ENCODE peak calls at places on chromosomes 1 and 21, in four cellular contexts. Y is heart left ventricle, V is tibial artery, R is psoas muscle. S is an unnamed sample.

GRCh38 chr21:17780539-17780938 is 38.6 kb downstream of the C21orf91 start:
- DNase-seq in Y (no peak), V (no peak), R (no peak), S (no peak)

GRCh38 chr21:45466330-45467220 is 61.6 kb downstream of the COL18A1 start:
- DNase-seq in Y (peak), V (no peak), R (peak), S (no peak)

GRCh38 chr1:214637722-214638473 is 34.9 kb downstream of the CENPF start:
- DNase-seq in Y (no peak), V (no peak), R (no peak), S (peak)

GRCh38 chr21:16534408-16535099 is 804.8 kb downstream of the USP25 start:
- DNase-seq in Y (peak), V (peak), R (peak), S (no peak)

GRCh38 chr1:84759756-84760155 is 69.5 kb upstream of the SSX2IP start:
- DNase-seq in Y (no peak), V (no peak), R (no peak), S (no peak)

GRCh38 chr1:157040802-157041201 is 4.7 kb downstream of the ARHGEF11 start:
- DNase-seq in Y (no peak), V (no peak), R (no peak), S (no peak)

GRCh38 chr1:201882665-201883132 is 6.0 kb upstream of the SHISA4 start:
- DNase-seq in Y (no peak), V (no peak), R (no peak), S (peak)

GRCh38 chr1:6342031-6342430 is 51.5 kb downstream of the ACOT7 start:
- DNase-seq in Y (no peak), V (no peak), R (no peak), S (no peak)

GRCh38 chr1:183821309-183822080 is 16.6 kb downstream of the RGL1 start:
- DNase-seq in Y (no peak), V (no peak), R (no peak), S (no peak)

GRCh38 chr1:227397356-227397978 is 79.2 kb upstream of the CDC42BPA start:
- DNase-seq in Y (no peak), V (no peak), R (no peak), S (no peak)

GRCh38 chr1:15243275-15244043 is 3.6 kb upstream of the FHAD1 start:
- DNase-seq in Y (no peak), V (no peak), R (no peak), S (no peak)

GRCh38 chr1:15244813-15245212 is 2.2 kb upstream of the FHAD1 start:
- DNase-seq in Y (no peak), V (no peak), R (no peak), S (no peak)

GRCh38 chr1:15245593-15246325 is 1.3 kb upstream of the FHAD1 start:
- DNase-seq in Y (no peak), V (no peak), R (no peak), S (no peak)

GRCh38 chr1:15238789-15239188 is 8.2 kb upstream of the FHAD1 start:
- DNase-seq in Y (no peak), V (no peak), R (no peak), S (no peak)

DNA sequence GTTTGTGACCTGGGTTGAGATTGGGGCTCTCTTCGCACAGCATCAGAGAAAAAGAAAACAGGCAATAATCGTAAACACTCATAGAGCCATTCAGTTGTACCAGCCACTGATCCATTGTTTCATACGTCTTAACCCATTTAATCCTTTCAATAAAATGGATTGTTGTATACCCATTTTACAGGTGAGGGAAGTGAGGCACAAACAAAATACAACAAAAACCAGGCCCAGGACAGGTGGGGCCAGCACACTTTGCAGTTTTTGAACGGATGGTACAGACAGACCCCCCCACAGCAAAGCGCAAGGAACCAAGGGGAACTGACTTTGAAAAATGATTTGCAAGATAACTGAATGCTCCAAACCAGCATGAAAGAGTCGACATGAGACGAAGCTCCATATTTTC is 4.3 kb upstream of the FHAD1 start:
- DNase-seq in Y (no peak), V (no peak), R (no peak), S (no peak)
- H3K27ac ChIP-seq in Y (no peak), V (no peak), R (no peak), S (no peak)

GRCh38 chr1:149903836-149904491 is 4.6 kb downstream of the BOLA1 start:
- DNase-seq in Y (no peak), V (no peak), R (no peak), S (no peak)

GRCh38 chr1:149896589-149896988 is 2.8 kb upstream of the BOLA1 start:
- DNase-seq in Y (no peak), V (no peak), R (no peak), S (no peak)

GRCh38 chr1:149899460-149900284 is at the start of gene BOLA1:
- DNase-seq in Y (peak), V (peak), R (peak), S (peak)
- TF ChIP-seq CTCF in Y (no peak), V (no peak), R (no peak), S (no peak)

DNA sequence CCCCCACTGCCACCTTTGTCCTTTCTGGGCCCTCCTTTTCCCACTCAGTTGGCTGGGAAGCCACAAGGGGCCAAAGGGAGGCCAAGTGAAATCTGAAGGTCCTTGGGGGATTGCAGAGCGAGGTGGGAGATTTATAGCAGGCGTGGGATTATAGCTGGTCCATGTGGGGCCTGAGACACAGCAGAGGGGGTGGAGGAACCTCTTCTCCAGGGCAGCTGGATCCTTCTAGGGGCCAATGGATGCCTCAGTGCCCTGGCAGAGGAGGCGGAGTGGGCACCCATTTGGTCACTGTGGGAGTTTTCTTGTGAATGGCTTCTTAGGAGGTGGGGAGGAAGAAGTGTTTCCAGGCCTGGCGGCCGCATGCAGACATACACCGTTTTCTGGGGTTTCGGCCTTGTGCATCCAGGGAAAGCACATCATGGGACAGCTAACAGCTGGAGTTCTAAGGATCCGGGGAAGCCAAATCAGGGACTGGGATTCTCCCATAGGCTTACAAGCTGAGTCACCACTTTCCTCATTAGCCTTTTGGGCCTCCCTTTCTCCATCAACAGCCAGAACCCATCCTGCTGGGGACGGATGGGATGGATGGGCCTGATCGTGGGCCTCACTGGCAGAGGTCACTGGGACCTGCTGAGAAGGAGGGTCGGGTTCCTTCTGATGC is 76.5 kb downstream of the RHOU start:
- DNase-seq in Y (no peak), V (no peak), R (no peak), S (no peak)
- H3K27ac ChIP-seq in Y (no peak), V (no peak), R (no peak), S (no peak)

GRCh38 chr1:170262540-170262939 is 116.8 kb downstream of the NTMT2 start:
- DNase-seq in Y (no peak), V (no peak), R (no peak), S (no peak)

GRCh38 chr1:170271430-170271829 is 125.7 kb downstream of the NTMT2 start:
- DNase-seq in Y (no peak), V (no peak), R (no peak), S (no peak)

GRCh38 chr1:170265234-170265633 is 119.5 kb downstream of the NTMT2 start:
- DNase-seq in Y (no peak), V (no peak), R (no peak), S (no peak)

GRCh38 chr1:170261669-170262068 is 115.9 kb downstream of the NTMT2 start:
- DNase-seq in Y (no peak), V (no peak), R (no peak), S (no peak)

GRCh38 chr1:170267317-170267716 is 121.6 kb downstream of the NTMT2 start:
- DNase-seq in Y (no peak), V (no peak), R (no peak), S (no peak)
- TF ChIP-seq CTCF in Y (peak), V (no peak), R (no peak), S (no peak)

DNA sequence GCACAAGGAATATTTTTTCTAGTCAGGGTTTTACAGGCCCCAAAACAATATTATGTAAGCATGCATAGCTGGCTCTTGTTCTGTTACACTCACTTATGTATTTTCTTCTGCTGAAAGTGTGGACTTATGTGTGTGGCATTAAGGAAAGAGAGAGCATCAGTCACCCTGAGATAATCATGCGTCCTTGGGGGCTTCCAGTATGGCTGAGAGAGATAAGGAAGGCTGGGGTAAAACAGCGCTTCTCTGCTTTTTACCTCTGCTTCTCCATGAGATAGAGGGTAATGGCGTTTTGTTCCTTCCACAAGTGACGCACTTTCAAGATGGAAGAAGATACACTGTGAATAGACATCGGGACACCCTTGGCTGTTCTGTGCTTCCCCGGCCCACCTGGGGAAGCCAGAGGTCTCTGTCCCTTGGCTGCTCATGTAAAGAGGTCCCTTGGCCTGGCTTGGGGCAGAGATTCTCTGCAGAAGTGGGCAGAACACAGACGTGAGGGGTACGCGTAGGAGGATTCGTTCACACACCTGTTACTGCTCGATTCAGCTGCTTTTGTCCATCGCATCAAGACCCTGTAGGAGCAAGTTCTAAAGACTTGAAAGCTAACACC is 266.6 kb upstream of the RAB4A start:
- DNase-seq in Y (no peak), V (peak), R (no peak), S (no peak)
- H3K27ac ChIP-seq in Y (no peak), V (peak), R (no peak), S (no peak)

GRCh38 chr1:25610822-25611630 is 5.6 kb upstream of the MAN1C1 start:
- DNase-seq in Y (no peak), V (no peak), R (no peak), S (no peak)
- TF ChIP-seq CTCF in Y (no peak), V (peak), R (no peak), S (no peak)

GRCh38 chr1:245154429-245155185 is at the start of gene KIF26B:
- DNase-seq in Y (peak), V (no peak), R (no peak), S (peak)
- H3K27ac ChIP-seq in Y (peak), V (no peak), R (no peak), S (no peak)

DNA sequence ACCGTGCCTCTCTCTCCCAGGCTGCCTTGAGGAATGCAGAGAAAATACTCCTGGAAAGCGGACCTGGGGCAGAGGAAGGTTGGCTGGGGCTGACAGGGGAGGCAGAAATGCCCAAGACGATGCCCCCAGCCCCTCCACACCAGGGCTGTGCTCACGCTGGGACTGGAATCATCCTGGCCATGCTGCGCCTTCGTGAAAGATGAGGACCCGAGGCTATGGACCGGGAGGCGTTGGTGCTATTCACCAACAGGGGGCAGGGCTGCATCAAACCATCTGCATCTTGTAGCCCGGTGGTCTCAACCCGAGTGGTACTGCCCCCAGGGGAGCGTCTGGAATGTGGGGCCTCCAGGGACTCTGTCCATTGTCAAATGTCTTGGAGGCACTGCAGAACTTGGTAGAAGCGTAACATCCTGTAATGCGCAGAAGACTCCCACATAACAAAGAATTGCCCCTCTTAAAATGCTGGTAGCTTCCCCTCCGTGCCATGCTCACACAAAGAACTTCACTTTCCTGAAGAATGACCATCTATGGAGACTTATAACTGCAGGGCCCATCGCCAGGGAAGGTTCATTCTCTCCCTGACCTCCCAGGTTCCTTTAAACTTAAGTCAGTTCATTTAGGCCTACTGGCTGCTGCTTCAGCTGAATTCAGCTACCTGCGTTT is 251.2 kb downstream of the RRAGC start:
- DNase-seq in Y (peak), V (no peak), R (no peak), S (no peak)
- TF ChIP-seq CTCF in Y (peak), V (peak), R (no peak), S (no peak)

GRCh38 chr1:118958937-118959631 is 29.1 kb downstream of the TBX15 start:
- DNase-seq in Y (no peak), V (no peak), R (no peak), S (no peak)

GRCh38 chr1:118963138-118963455 is 25.0 kb downstream of the TBX15 start:
- DNase-seq in Y (no peak), V (no peak), R (no peak), S (no peak)

GRCh38 chr1:118961156-118961555 is 27.0 kb downstream of the TBX15 start:
- DNase-seq in Y (no peak), V (no peak), R (no peak), S (no peak)

GRCh38 chr1:118960026-118960561 is 28.0 kb downstream of the TBX15 start:
- DNase-seq in Y (no peak), V (no peak), R (no peak), S (no peak)

GRCh38 chr1:118960567-118961136 is 27.5 kb downstream of the TBX15 start:
- DNase-seq in Y (peak), V (peak), R (peak), S (no peak)
- H3K27ac ChIP-seq in Y (no peak), V (peak), R (peak), S (no peak)

GRCh38 chr1:17828991-17829390 is 73.9 kb downstream of the ACTL8 start:
- DNase-seq in Y (no peak), V (no peak), R (no peak), S (no peak)

GRCh38 chr1:17825273-17826164 is 70.4 kb downstream of the ACTL8 start:
- DNase-seq in Y (no peak), V (peak), R (no peak), S (no peak)

GRCh38 chr1:17822741-17823426 is 67.8 kb downstream of the ACTL8 start:
- DNase-seq in Y (no peak), V (peak), R (no peak), S (no peak)

GRCh38 chr1:17829579-17829978 is 74.4 kb downstream of the ACTL8 start:
- DNase-seq in Y (peak), V (peak), R (no peak), S (no peak)

DNA sequence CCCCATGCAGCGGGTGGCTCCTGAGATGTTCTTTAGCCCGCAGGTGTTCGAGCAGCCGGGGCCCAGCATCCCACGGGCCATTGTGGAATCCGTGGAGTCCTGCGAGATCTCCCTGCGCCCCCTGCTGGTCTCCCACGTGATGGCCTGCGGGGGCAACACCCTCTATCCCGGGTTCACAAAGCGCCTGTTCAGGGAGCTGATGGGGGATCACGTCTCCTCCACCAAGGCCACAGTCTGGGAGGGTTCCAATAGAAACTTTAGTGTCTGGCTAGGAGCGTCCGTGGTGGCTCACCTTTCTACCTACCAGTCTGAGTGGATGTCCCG is 71.0 kb downstream of the ACTL8 start:
- DNase-seq in Y (peak), V (peak), R (peak), S (peak)
- TF ChIP-seq CTCF in Y (peak), V (peak), R (peak), S (no peak)